ENCODE peak calls at places on chromosome 17, in six cellular contexts. Y is right lobe of liver, B is upper lobe of right lung, V is astrocyte of the cerebellum, P is Panc1, A is esophagus muscularis mucosa. D is an unnamed sample.

GRCh38 chr17:79622201-79622601 is 11.3 kb upstream of the RBFOX3 start:
- DNase-seq in B (peak), V (no peak), A (peak), Y (peak), P (no peak), D (no peak)

GRCh38 chr17:4407216-4407615 is 26.5 kb upstream of the SPNS3 start:
- DNase-seq in P (no peak), V (no peak), B (no peak), Y (no peak), A (no peak), D (no peak)

GRCh38 chr17:9959377-9959981 is 54.4 kb upstream of the RCVRN start:
- DNase-seq in Y (no peak), P (no peak), V (peak), B (peak), A (no peak), D (no peak)

GRCh38 chr17:48908853-48909394 is 717 bp downstream of the UBE2Z start:
- DNase-seq in Y (peak), P (no peak), V (peak), A (peak), B (peak), D (no peak)

GRCh38 chr17:56939869-56940484 is 20.9 kb downstream of the COIL start:
- DNase-seq in Y (no peak), P (peak), V (peak), A (no peak), B (no peak), D (no peak)

GRCh38 chr17:17812211-17813054 is 24.4 kb downstream of the SREBF1 start:
- DNase-seq in V (no peak), Y (peak), P (no peak), A (peak), B (peak), D (no peak)

GRCh38 chr17:74192950-74193781 is 10.3 kb upstream of the RPL38 start:
- DNase-seq in V (no peak), A (no peak), B (peak), Y (peak), P (no peak), D (no peak)

GRCh38 chr17:74739227-74739831 is 2.3 kb downstream of the RAB37 start:
- DNase-seq in A (no peak), P (no peak), Y (no peak), B (no peak), V (no peak), D (no peak)

GRCh38 chr17:76467366-76467765 is at the start of gene AANAT:
- DNase-seq in A (no peak), B (no peak), V (no peak), Y (peak), P (no peak), D (no peak)

GRCh38 chr17:5785867-5786509 is 201.7 kb upstream of the NLRP1 start:
- DNase-seq in A (no peak), Y (no peak), B (no peak), P (no peak), V (no peak), D (peak)

GRCh38 chr17:42969006-42969581 is 4.8 kb upstream of the AARSD1 start:
- DNase-seq in Y (no peak), A (no peak), B (no peak), P (no peak), V (no peak), D (peak)

GRCh38 chr17:17350491-17351355 is 47.5 kb downstream of the NT5M start:
- DNase-seq in Y (peak), B (peak), V (no peak), P (no peak), A (no peak), D (no peak)

GRCh38 chr17:4043862-4044261 is 79.6 kb upstream of the ATP2A3 start:
- DNase-seq in Y (no peak), B (no peak), A (no peak), V (no peak), P (no peak), D (no peak)

GRCh38 chr17:66272699-66273390 is 29.6 kb upstream of the PRKCA start:
- DNase-seq in A (no peak), B (no peak), V (peak), Y (no peak), P (no peak), D (no peak)

GRCh38 chr17:40345161-40346034 is 19.1 kb downstream of the GJD3 start:
- DNase-seq in V (no peak), Y (peak), A (no peak), B (peak), P (no peak), D (no peak)

GRCh38 chr17:54899721-54900456 is 763 bp upstream of the TOM1L1 start:
- DNase-seq in Y (no peak), V (no peak), B (no peak), P (no peak), A (no peak), D (no peak)

GRCh38 chr17:4968166-4968915 is 724 bp upstream of the SPAG7 start:
- DNase-seq in V (no peak), B (peak), A (no peak), Y (no peak), P (no peak), D (peak)

GRCh38 chr17:29918922-29919856 is 10.8 kb downstream of the SSH2 start:
- DNase-seq in A (no peak), B (no peak), V (no peak), P (no peak), Y (no peak), D (peak)

GRCh38 chr17:38602862-38603785 is 2.6 kb downstream of the SRCIN1 start:
- DNase-seq in B (no peak), V (no peak), A (no peak), P (no peak), Y (no peak), D (no peak)

GRCh38 chr17:50904522-50905459 is 38.6 kb upstream of the TOB1 start:
- DNase-seq in P (no peak), V (peak), A (no peak), B (peak), Y (peak), D (no peak)

GRCh38 chr17:3026856-3027751 is 36.3 kb downstream of the OR1D5 start:
- DNase-seq in B (peak), P (no peak), Y (no peak), V (no peak), A (no peak), D (no peak)

GRCh38 chr17:600576-601301 is 113.9 kb downstream of the VPS53 start:
- DNase-seq in V (no peak), B (no peak), Y (peak), A (no peak), P (no peak), D (no peak)

GRCh38 chr17:2067559-2067958 is 12.7 kb downstream of the HIC1 start:
- DNase-seq in B (no peak), V (peak), Y (no peak), A (no peak), P (no peak), D (no peak)

GRCh38 chr17:44887016-44887415 is 12.2 kb downstream of the EFTUD2 start:
- DNase-seq in A (no peak), P (no peak), B (no peak), Y (no peak), V (no peak), D (no peak)

GRCh38 chr17:75876190-75876937 is 2.0 kb downstream of the TRIM47 start:
- DNase-seq in B (peak), A (no peak), P (no peak), Y (peak), V (no peak), D (no peak)

GRCh38 chr17:76515291-76515949 is 14.2 kb upstream of the RHBDF2 start:
- DNase-seq in B (peak), P (no peak), A (peak), Y (no peak), V (peak), D (no peak)

GRCh38 chr17:1053661-1054360 is 56.9 kb downstream of the TIMM22 start:
- DNase-seq in Y (no peak), V (no peak), B (no peak), A (no peak), P (no peak), D (no peak)

GRCh38 chr17:65684631-65685030 is 123.2 kb upstream of the AXIN2 start:
- DNase-seq in Y (no peak), V (no peak), P (no peak), B (no peak), A (no peak), D (no peak)

GRCh38 chr17:78365561-78366108 is 5.8 kb upstream of the SOCS3 start:
- DNase-seq in V (peak), A (no peak), B (no peak), Y (no peak), P (no peak), D (no peak)

GRCh38 chr17:36014946-36015345 is 2.8 kb downstream of the CCL23 start:
- DNase-seq in V (no peak), A (no peak), P (no peak), Y (no peak), B (no peak), D (no peak)

GRCh38 chr17:17258998-17259397 is 22.0 kb upstream of the FLCN start:
- DNase-seq in A (no peak), P (no peak), V (no peak), Y (peak), B (no peak), D (no peak)

GRCh38 chr17:39152134-39152884 is 872 bp upstream of the PLXDC1 start:
- DNase-seq in A (no peak), Y (no peak), V (no peak), P (no peak), B (no peak), D (no peak)

GRCh38 chr17:14201087-14201486 is 35.6 kb downstream of the CDRT15 start:
- DNase-seq in B (no peak), P (no peak), V (no peak), Y (no peak), A (no peak), D (no peak)

GRCh38 chr17:29073045-29073444 is 30.1 kb downstream of the PIPOX start:
- DNase-seq in V (no peak), B (no peak), A (no peak), Y (no peak), P (no peak), D (no peak)

GRCh38 chr17:6684881-6685767 is 28.0 kb downstream of the SLC13A5 start:
- DNase-seq in A (no peak), Y (no peak), B (no peak), P (no peak), V (no peak), D (no peak)

GRCh38 chr17:16875662-16876061 is 96.3 kb downstream of the TNFRSF13B start:
- DNase-seq in Y (peak), V (no peak), B (no peak), A (no peak), P (no peak), D (no peak)

GRCh38 chr17:18257268-18257681 is 1.3 kb downstream of the FLII start:
- DNase-seq in A (no peak), Y (no peak), P (no peak), V (no peak), B (no peak), D (no peak)

GRCh38 chr17:8935194-8935593 is 30.3 kb downstream of the PIK3R5 start:
- DNase-seq in A (no peak), Y (no peak), V (no peak), B (peak), P (no peak), D (no peak)

GRCh38 chr17:76529224-76529642 is 8.3 kb downstream of the CYGB start:
- DNase-seq in P (no peak), B (peak), A (no peak), V (no peak), Y (no peak), D (no peak)

GRCh38 chr17:41777579-41778188 is 8.8 kb downstream of the JUP start:
- DNase-seq in A (no peak), Y (peak), P (peak), V (peak), B (peak), D (peak)

GRCh38 chr17:41775394-41776226 is 10.9 kb downstream of the JUP start:
- DNase-seq in B (no peak), Y (no peak), V (no peak), P (no peak), A (no peak), D (no peak)

GRCh38 chr17:41773731-41774193 is 12.7 kb downstream of the JUP start:
- DNase-seq in A (no peak), V (no peak), P (no peak), Y (no peak), B (no peak), D (no peak)

GRCh38 chr17:41779954-41780353 is 6.6 kb downstream of the JUP start:
- DNase-seq in V (no peak), A (no peak), B (no peak), P (no peak), Y (no peak), D (no peak)

GRCh38 chr17:41777157-41777578 is 9.3 kb downstream of the JUP start:
- DNase-seq in A (no peak), B (no peak), P (no peak), V (no peak), Y (no peak), D (peak)
- TF ChIP-seq CTCF in A (no peak), B (no peak), P (no peak), V (peak), Y (peak), D (peak)

GRCh38 chr17:80765241-80766022 is 220.8 kb downstream of the RPTOR start:
- DNase-seq in A (no peak), P (no peak), B (no peak), Y (no peak), V (no peak), D (no peak)
- H3K4me3 ChIP-seq in A (no peak), P (no peak), B (no peak), Y (no peak), V (no peak), D (no peak)

GRCh38 chr17:81998222-81998621 is 20.8 kb downstream of the ASPSCR1 start:
- DNase-seq in P (no peak), A (no peak), V (no peak), B (no peak), Y (no peak), D (no peak)
- TF ChIP-seq CTCF in P (no peak), A (no peak), V (no peak), B (no peak), Y (no peak), D (no peak)

GRCh38 chr17:67836205-67836987 is 11.1 kb downstream of the BPTF start:
- DNase-seq in P (no peak), V (no peak), Y (no peak), B (no peak), A (no peak), D (no peak)
- H3K4me3 ChIP-seq in P (no peak), V (no peak), Y (no peak), B (no peak), A (no peak), D (no peak)

DNA sequence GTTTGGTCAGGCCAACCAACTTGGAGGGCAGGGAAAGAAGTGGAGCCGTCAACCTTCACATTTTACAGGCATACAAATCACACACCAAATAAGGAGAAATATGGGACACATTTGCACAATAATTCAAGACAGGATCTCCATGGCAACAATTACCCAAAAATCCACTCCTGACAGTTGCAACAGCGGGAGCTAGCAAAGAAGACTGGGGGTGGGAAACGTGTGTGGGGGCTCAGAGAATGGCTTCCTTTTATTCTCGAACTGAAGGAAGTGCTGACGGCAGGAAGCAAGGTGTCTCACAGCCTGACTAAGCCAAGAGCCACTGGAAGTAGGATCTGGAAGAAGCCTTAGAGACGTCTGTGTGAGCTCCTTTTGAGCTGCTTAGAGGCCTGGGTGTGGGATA is 20.9 kb downstream of the RPRML start:
- DNase-seq in P (no peak), B (no peak), V (no peak), A (no peak), Y (peak), D (no peak)
- TF ChIP-seq CTCF in P (no peak), B (no peak), V (no peak), A (no peak), Y (no peak), D (no peak)

DNA sequence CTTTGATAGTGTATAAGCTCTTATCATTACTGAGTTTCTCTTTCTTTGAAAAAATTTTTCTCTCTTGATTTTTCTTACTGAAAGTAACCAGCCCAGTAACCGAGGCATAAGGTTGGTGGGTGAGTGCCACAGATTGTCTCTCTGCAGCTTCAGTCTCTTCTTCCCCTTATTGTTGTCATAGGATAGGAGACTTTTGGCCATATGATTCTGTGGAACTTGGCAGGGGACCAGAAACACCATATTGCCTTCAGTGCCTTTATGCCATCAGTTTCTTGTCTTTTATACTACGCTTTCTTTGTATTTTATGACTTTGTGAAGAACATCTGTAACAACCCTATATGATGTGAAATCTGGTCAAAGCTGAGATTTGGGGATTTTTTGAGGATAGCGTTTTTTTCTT is 341.6 kb upstream of the TBX2 start:
- DNase-seq in P (no peak), A (no peak), V (no peak), B (no peak), Y (no peak), D (no peak)
- H3K4me3 ChIP-seq in P (no peak), A (no peak), V (no peak), B (no peak), Y (no peak), D (no peak)

GRCh38 chr17:72097144-72097543 is 23.7 kb upstream of the SOX9 start:
- DNase-seq in Y (no peak), B (no peak), V (no peak), P (peak), A (no peak), D (no peak)
- TF ChIP-seq CTCF in Y (no peak), B (no peak), V (no peak), P (no peak), A (no peak), D (no peak)

GRCh38 chr17:15309236-15309635 is 32.2 kb downstream of the TEKT3 start:
- DNase-seq in V (no peak), P (no peak), A (no peak), Y (no peak), B (no peak), D (no peak)

GRCh38 chr17:15309793-15310192 is 31.6 kb downstream of the TEKT3 start:
- DNase-seq in P (no peak), Y (no peak), A (peak), V (no peak), B (no peak), D (no peak)

GRCh38 chr17:15308758-15309157 is 32.6 kb downstream of the TEKT3 start:
- DNase-seq in Y (no peak), A (peak), P (no peak), B (no peak), V (no peak), D (no peak)

GRCh38 chr17:15307686-15308085 is 33.7 kb downstream of the TEKT3 start:
- DNase-seq in V (no peak), A (no peak), Y (no peak), B (no peak), P (no peak), D (no peak)

GRCh38 chr17:15311996-15312395 is 29.4 kb downstream of the TEKT3 start:
- DNase-seq in A (peak), V (no peak), P (no peak), B (no peak), Y (no peak), D (no peak)
- H3K4me3 ChIP-seq in A (no peak), V (no peak), P (no peak), B (no peak), Y (no peak), D (no peak)

GRCh38 chr17:61314368-61315078 is 85.1 kb upstream of the TBX2 start:
- DNase-seq in B (no peak), V (peak), P (no peak), Y (no peak), A (no peak), D (no peak)
- TF ChIP-seq CTCF in B (no peak), V (peak), P (no peak), Y (no peak), A (no peak), D (no peak)

D was measured in epithelial cell of proximal tubule.